ENCODE peak calls at places on chromosomes 4 and X, in nine cellular contexts. One of them, this sample, is unnamed.

GRCh38 chrX:135707880-135708279 is 5.6 kb upstream of the CT45A1 start:
- DNase-seq in endothelial cell: peak
- DNase-seq in stimulated activated naive CD8-positive, alpha-beta T cell treated with anti-CD3 and anti-CD28 coated beads, Interleukin-15, amount 100 ng/mL, for 72 hours: peak
- DNase-seq in foreskin fibroblast: no peak
- DNase-seq in cardiac muscle cell: peak
- DNase-seq in mesothelial cell of epicardium: no peak
- DNase-seq in stimulated activated CD4-positive, alpha-beta T cell treated with anti-CD3 and anti-CD28 coated beads, Interleukin-2, amount 100 ng/mL, for 24 hours: peak
- DNase-seq in kidney epithelial cell: no peak
- DNase-seq in IMR-90: no peak
- DNase-seq in this sample: peak

GRCh38 chrX:154840856-154841255 is 6.4 kb upstream of the SMIM9 start:
- DNase-seq in endothelial cell: no peak
- DNase-seq in stimulated activated naive CD8-positive, alpha-beta T cell treated with anti-CD3 and anti-CD28 coated beads, Interleukin-15, amount 100 ng/mL, for 72 hours: no peak
- DNase-seq in foreskin fibroblast: peak
- DNase-seq in cardiac muscle cell: peak
- DNase-seq in mesothelial cell of epicardium: no peak
- DNase-seq in stimulated activated CD4-positive, alpha-beta T cell treated with anti-CD3 and anti-CD28 coated beads, Interleukin-2, amount 100 ng/mL, for 24 hours: no peak
- DNase-seq in kidney epithelial cell: no peak
- DNase-seq in IMR-90: peak
- DNase-seq in this sample: peak

GRCh38 chrX:154369453-154370299 is 4.8 kb downstream of the FLNA start:
- DNase-seq in endothelial cell: peak
- DNase-seq in stimulated activated naive CD8-positive, alpha-beta T cell treated with anti-CD3 and anti-CD28 coated beads, Interleukin-15, amount 100 ng/mL, for 72 hours: peak
- DNase-seq in foreskin fibroblast: peak
- DNase-seq in cardiac muscle cell: peak
- DNase-seq in mesothelial cell of epicardium: peak
- DNase-seq in stimulated activated CD4-positive, alpha-beta T cell treated with anti-CD3 and anti-CD28 coated beads, Interleukin-2, amount 100 ng/mL, for 24 hours: peak
- DNase-seq in kidney epithelial cell: peak
- DNase-seq in IMR-90: peak
- DNase-seq in this sample: peak

GRCh38 chr4:84726356-84726755 is 143.4 kb downstream of the CDS1 start:
- DNase-seq in endothelial cell: no peak
- DNase-seq in stimulated activated naive CD8-positive, alpha-beta T cell treated with anti-CD3 and anti-CD28 coated beads, Interleukin-15, amount 100 ng/mL, for 72 hours: no peak
- DNase-seq in foreskin fibroblast: peak
- DNase-seq in cardiac muscle cell: no peak
- DNase-seq in mesothelial cell of epicardium: no peak
- DNase-seq in stimulated activated CD4-positive, alpha-beta T cell treated with anti-CD3 and anti-CD28 coated beads, Interleukin-2, amount 100 ng/mL, for 24 hours: no peak
- DNase-seq in kidney epithelial cell: no peak
- DNase-seq in IMR-90: peak
- DNase-seq in this sample: no peak

GRCh38 chr4:54095110-54095800 is 4.7 kb upstream of the GSX2 start:
- DNase-seq in endothelial cell: no peak
- DNase-seq in stimulated activated naive CD8-positive, alpha-beta T cell treated with anti-CD3 and anti-CD28 coated beads, Interleukin-15, amount 100 ng/mL, for 72 hours: no peak
- DNase-seq in foreskin fibroblast: no peak
- DNase-seq in cardiac muscle cell: no peak
- DNase-seq in mesothelial cell of epicardium: no peak
- DNase-seq in stimulated activated CD4-positive, alpha-beta T cell treated with anti-CD3 and anti-CD28 coated beads, Interleukin-2, amount 100 ng/mL, for 24 hours: no peak
- DNase-seq in kidney epithelial cell: no peak
- DNase-seq in IMR-90: no peak
- DNase-seq in this sample: no peak

GRCh38 chr4:17726911-17727310 is 54.5 kb downstream of the FAM184B start:
- DNase-seq in endothelial cell: no peak
- DNase-seq in stimulated activated naive CD8-positive, alpha-beta T cell treated with anti-CD3 and anti-CD28 coated beads, Interleukin-15, amount 100 ng/mL, for 72 hours: no peak
- DNase-seq in foreskin fibroblast: peak
- DNase-seq in cardiac muscle cell: no peak
- DNase-seq in mesothelial cell of epicardium: no peak
- DNase-seq in stimulated activated CD4-positive, alpha-beta T cell treated with anti-CD3 and anti-CD28 coated beads, Interleukin-2, amount 100 ng/mL, for 24 hours: no peak
- DNase-seq in kidney epithelial cell: no peak
- DNase-seq in IMR-90: no peak
- DNase-seq in this sample: no peak

GRCh38 chr4:133148690-133149363 is at the start of gene PCDH10:
- DNase-seq in endothelial cell: peak
- DNase-seq in stimulated activated naive CD8-positive, alpha-beta T cell treated with anti-CD3 and anti-CD28 coated beads, Interleukin-15, amount 100 ng/mL, for 72 hours: peak
- DNase-seq in foreskin fibroblast: peak
- DNase-seq in cardiac muscle cell: peak
- DNase-seq in mesothelial cell of epicardium: peak
- DNase-seq in stimulated activated CD4-positive, alpha-beta T cell treated with anti-CD3 and anti-CD28 coated beads, Interleukin-2, amount 100 ng/mL, for 24 hours: peak
- DNase-seq in kidney epithelial cell: peak
- DNase-seq in IMR-90: peak
- DNase-seq in this sample: peak

GRCh38 chr4:75723117-75723801 is 1.1 kb upstream of the USO1 start:
- DNase-seq in endothelial cell: no peak
- DNase-seq in stimulated activated naive CD8-positive, alpha-beta T cell treated with anti-CD3 and anti-CD28 coated beads, Interleukin-15, amount 100 ng/mL, for 72 hours: no peak
- DNase-seq in foreskin fibroblast: peak
- DNase-seq in cardiac muscle cell: no peak
- DNase-seq in mesothelial cell of epicardium: no peak
- DNase-seq in stimulated activated CD4-positive, alpha-beta T cell treated with anti-CD3 and anti-CD28 coated beads, Interleukin-2, amount 100 ng/mL, for 24 hours: no peak
- DNase-seq in kidney epithelial cell: no peak
- DNase-seq in IMR-90: peak
- DNase-seq in this sample: peak

GRCh38 chr4:64430933-64431332 is 21.7 kb upstream of the TECRL start:
- DNase-seq in endothelial cell: no peak
- DNase-seq in stimulated activated naive CD8-positive, alpha-beta T cell treated with anti-CD3 and anti-CD28 coated beads, Interleukin-15, amount 100 ng/mL, for 72 hours: no peak
- DNase-seq in foreskin fibroblast: no peak
- DNase-seq in cardiac muscle cell: no peak
- DNase-seq in mesothelial cell of epicardium: no peak
- DNase-seq in stimulated activated CD4-positive, alpha-beta T cell treated with anti-CD3 and anti-CD28 coated beads, Interleukin-2, amount 100 ng/mL, for 24 hours: no peak
- DNase-seq in kidney epithelial cell: no peak
- DNase-seq in IMR-90: no peak
- DNase-seq in this sample: no peak

GRCh38 chr4:119587796-119588195 is 40.8 kb downstream of the PDE5A start:
- DNase-seq in endothelial cell: no peak
- DNase-seq in stimulated activated naive CD8-positive, alpha-beta T cell treated with anti-CD3 and anti-CD28 coated beads, Interleukin-15, amount 100 ng/mL, for 72 hours: no peak
- DNase-seq in foreskin fibroblast: no peak
- DNase-seq in cardiac muscle cell: no peak
- DNase-seq in mesothelial cell of epicardium: no peak
- DNase-seq in stimulated activated CD4-positive, alpha-beta T cell treated with anti-CD3 and anti-CD28 coated beads, Interleukin-2, amount 100 ng/mL, for 24 hours: no peak
- DNase-seq in kidney epithelial cell: no peak
- DNase-seq in IMR-90: peak
- DNase-seq in this sample: no peak

GRCh38 chr4:103496800-103497199 is 223.0 kb downstream of the TACR3 start:
- DNase-seq in endothelial cell: no peak
- DNase-seq in stimulated activated naive CD8-positive, alpha-beta T cell treated with anti-CD3 and anti-CD28 coated beads, Interleukin-15, amount 100 ng/mL, for 72 hours: no peak
- DNase-seq in foreskin fibroblast: no peak
- DNase-seq in cardiac muscle cell: no peak
- DNase-seq in mesothelial cell of epicardium: no peak
- DNase-seq in stimulated activated CD4-positive, alpha-beta T cell treated with anti-CD3 and anti-CD28 coated beads, Interleukin-2, amount 100 ng/mL, for 24 hours: no peak
- DNase-seq in kidney epithelial cell: peak
- DNase-seq in IMR-90: no peak
- DNase-seq in this sample: no peak

GRCh38 chr4:115154826-115155225 is 41.4 kb upstream of the NDST4 start:
- DNase-seq in endothelial cell: no peak
- DNase-seq in stimulated activated naive CD8-positive, alpha-beta T cell treated with anti-CD3 and anti-CD28 coated beads, Interleukin-15, amount 100 ng/mL, for 72 hours: no peak
- DNase-seq in foreskin fibroblast: peak
- DNase-seq in cardiac muscle cell: no peak
- DNase-seq in mesothelial cell of epicardium: no peak
- DNase-seq in stimulated activated CD4-positive, alpha-beta T cell treated with anti-CD3 and anti-CD28 coated beads, Interleukin-2, amount 100 ng/mL, for 24 hours: no peak
- DNase-seq in kidney epithelial cell: no peak
- DNase-seq in IMR-90: no peak
- DNase-seq in this sample: peak

This sample was measured in cerebellar cortex.